ENCODE peak calls at places on chromosomes 2 and 18, in seven cellular contexts. D is endothelial cell of umbilical vein, E is fibroblast of lung, R is choroid plexus epithelial cell, Z is left ventricle myocardium inferior, O is mammary epithelial cell, F is HepG2. V is an unnamed sample.

GRCh38 chr2:111522231-111522768 is 361.7 kb downstream of the ANAPC1 start:
- DNase-seq in D (no peak), E (peak; percentile 84), R (peak; percentile 89), Z (no peak), O (no peak), F (peak; percentile 87), V (peak; percentile 33)

GRCh38 chr18:6414118-6414722 is 491 bp downstream of the L3MBTL4 start:
- DNase-seq in D (no peak), E (peak; percentile 18), R (peak; percentile 16), Z (peak; percentile 51), O (peak; percentile 7), F (peak; percentile 22), V (no peak)

GRCh38 chr18:62183578-62184195 is 3.2 kb downstream of the PIGN start:
- DNase-seq in D (peak; percentile 79), E (peak; percentile 77), R (peak; percentile 79), Z (no peak), O (peak; percentile 40), F (peak; percentile 44), V (peak; percentile 14)

GRCh38 chr2:19352946-19353720 is 5.3 kb downstream of the OSR1 start:
- DNase-seq in D (no peak), E (no peak), R (no peak), Z (no peak), O (no peak), F (no peak), V (no peak)

GRCh38 chr2:21015281-21015645 is 28.6 kb downstream of the APOB start:
- DNase-seq in D (no peak), E (no peak), R (no peak), Z (no peak), O (no peak), F (no peak), V (no peak)

GRCh38 chr2:171431677-171432167 is 2.1 kb downstream of the METTL8 start:
- DNase-seq in D (no peak), E (no peak), R (no peak), Z (no peak), O (no peak), F (no peak), V (no peak)

GRCh38 chr2:29448238-29448637 is 333.0 kb downstream of the CLIP4 start:
- DNase-seq in D (no peak), E (no peak), R (no peak), Z (no peak), O (no peak), F (no peak), V (no peak)

GRCh38 chr2:179546656-179547055 is 282.0 kb upstream of the SESTD1 start:
- DNase-seq in D (no peak), E (no peak), R (no peak), Z (no peak), O (no peak), F (no peak), V (no peak)

GRCh38 chr2:112946086-112946485 is 31.7 kb upstream of the IL36G start:
- DNase-seq in D (no peak), E (no peak), R (no peak), Z (no peak), O (no peak), F (no peak), V (no peak)

GRCh38 chr18:23587220-23587642 is 925 bp upstream of the NPC1 start:
- DNase-seq in D (no peak), E (no peak), R (no peak), Z (no peak), O (no peak), F (no peak), V (no peak)

GRCh38 chr18:50022985-50023384 is 172.0 kb downstream of the MYO5B start:
- DNase-seq in D (no peak), E (no peak), R (no peak), Z (no peak), O (no peak), F (no peak), V (no peak)

GRCh38 chr2:181357979-181358378 is 99.2 kb upstream of the ITGA4 start:
- DNase-seq in D (no peak), E (no peak), R (no peak), Z (no peak), O (no peak), F (no peak), V (no peak)

GRCh38 chr18:24878289-24878688 is 417.9 kb downstream of the HRH4 start:
- DNase-seq in D (peak; percentile 75), E (peak; percentile 80), R (peak; percentile 72), Z (no peak), O (peak; percentile 8), F (peak; percentile 7), V (no peak)
- TF ChIP-seq CTCF in D (peak; percentile 44), E (peak; percentile 60), R (peak; percentile 55), Z (peak; percentile 76), O (peak; percentile 42), F (peak; percentile 51), V (peak; percentile 50)

DNA sequence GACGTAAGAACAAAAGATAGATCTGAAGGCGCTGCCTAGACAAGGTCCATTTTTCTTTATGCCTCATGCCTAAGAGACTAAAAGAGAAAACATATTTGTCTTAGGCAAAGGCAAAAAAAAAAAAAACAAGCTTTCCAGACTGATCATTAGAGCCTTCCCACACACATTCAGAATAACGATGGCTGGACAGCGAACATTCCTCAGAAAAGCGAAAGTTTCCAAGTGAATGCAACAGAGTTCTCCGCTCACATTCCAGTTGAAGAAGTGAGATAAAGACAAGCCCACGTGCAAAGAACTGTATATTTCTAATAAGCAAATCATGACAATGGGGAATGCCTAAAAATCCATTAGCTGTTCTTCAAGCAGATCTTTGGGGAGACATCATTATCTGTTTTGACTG is 347.9 kb downstream of the METTL4 start:
- DNase-seq in D (no peak), E (peak; percentile 0), R (peak; percentile 67), Z (no peak), O (peak; percentile 29), F (no peak), V (no peak)
- H3K4me3 ChIP-seq in D (no peak overlapping the region), E (peak overlapping the region; percentile 36), R (peak overlapping the region; percentile 41), Z (peak overlapping the region; percentile 43), O (peak overlapping the region; percentile 48), F (no peak overlapping the region), V (no peak overlapping the region)

GRCh38 chr2:169091761-169092523 is 22.6 kb downstream of the DHRS9 start:
- DNase-seq in D (no peak), E (peak; percentile 69), R (peak; percentile 90), Z (no peak), O (peak; percentile 87), F (no peak), V (no peak)

GRCh38 chr2:169093535-169093934 is 24.2 kb downstream of the DHRS9 start:
- DNase-seq in D (no peak), E (no peak), R (peak; percentile 60), Z (no peak), O (no peak), F (no peak), V (no peak)

GRCh38 chr2:169091256-169091655 is 21.9 kb downstream of the DHRS9 start:
- DNase-seq in D (no peak), E (no peak), R (no peak), Z (no peak), O (no peak), F (no peak), V (no peak)

GRCh38 chr2:169094676-169095075 is 25.3 kb downstream of the DHRS9 start:
- DNase-seq in D (no peak), E (no peak), R (no peak), Z (no peak), O (no peak), F (no peak), V (no peak)

DNA sequence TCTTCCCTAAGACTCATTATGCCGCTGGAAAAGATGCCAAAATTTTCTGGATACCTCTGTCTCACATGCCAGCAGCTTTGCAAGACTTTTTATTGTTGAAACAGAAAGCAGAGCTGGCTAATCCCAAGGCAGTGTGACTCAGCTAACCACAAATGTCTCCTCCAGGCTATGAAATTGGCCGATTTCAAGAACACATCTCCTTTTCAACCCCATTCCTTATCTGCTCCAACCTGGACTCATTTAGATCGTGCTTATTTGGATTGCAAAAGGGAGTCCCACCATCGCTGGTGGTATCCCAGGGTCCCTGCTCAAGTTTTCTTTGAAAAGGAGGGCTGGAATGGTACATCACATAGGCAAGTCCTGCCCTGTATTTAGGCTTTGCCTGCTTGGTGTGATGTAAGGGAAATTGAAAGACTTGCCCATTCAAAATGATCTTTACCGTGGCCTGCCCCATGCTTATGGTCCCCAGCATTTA is 26.3 kb downstream of the DHRS9 start:
- DNase-seq in D (no peak), E (peak; percentile 78), R (peak; percentile 92), Z (no peak), O (peak; percentile 96), F (no peak), V (peak; percentile 64)
- TF ChIP-seq CTCF in D (no peak), E (no peak), R (no peak), Z (no peak), O (no peak), F (no peak), V (no peak)

DNA sequence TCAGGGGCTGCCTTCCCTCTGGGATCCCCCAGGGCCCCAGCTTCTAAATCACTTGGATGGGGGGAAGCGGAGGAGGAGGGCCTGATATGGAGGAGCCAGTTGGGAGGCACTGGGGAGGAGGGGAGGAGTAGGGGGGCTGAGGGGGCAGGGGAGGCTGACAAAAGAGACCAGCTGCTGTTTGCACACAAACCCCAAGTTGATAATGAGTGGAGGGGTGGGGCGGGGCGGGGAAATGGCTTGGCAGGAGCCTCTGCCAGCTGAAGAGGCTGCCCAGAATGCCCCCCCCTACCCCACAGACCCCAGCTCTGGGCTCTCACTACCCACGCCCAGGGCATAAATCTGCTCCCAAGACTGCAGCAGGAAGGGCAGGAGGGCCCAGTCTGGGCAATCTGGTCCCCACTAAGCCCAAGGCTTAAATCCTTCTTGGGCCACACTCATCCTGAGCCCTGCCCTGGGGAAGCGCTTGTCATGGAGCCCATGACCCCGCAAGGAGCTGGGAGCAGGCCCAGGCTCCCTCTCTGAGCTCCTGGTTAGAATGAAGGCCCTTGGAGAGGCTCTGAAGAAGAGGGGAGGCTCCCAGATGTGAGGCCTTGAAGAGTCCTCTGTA is 24.9 kb upstream of the PTMA start:
- DNase-seq in D (no peak), E (no peak), R (no peak), Z (no peak), O (no peak), F (no peak), V (no peak)
- H3K4me3 ChIP-seq in D (no peak overlapping the region), E (no peak overlapping the region), R (no peak overlapping the region), Z (no peak overlapping the region), O (no peak overlapping the region), F (no peak overlapping the region), V (no peak overlapping the region)

GRCh38 chr18:57959278-57959677 is 84.7 kb upstream of the NEDD4L start:
- DNase-seq in D (peak; percentile 59), E (peak; percentile 56), R (peak; percentile 67), Z (no peak), O (peak; percentile 72), F (peak; percentile 66), V (no peak)
- TF ChIP-seq CTCF in D (peak; percentile 22), E (peak; percentile 45), R (peak; percentile 61), Z (no peak), O (peak; percentile 39), F (peak; percentile 83), V (peak; percentile 42)

V was measured in BJ.